ENCODE peak calls at places on chromosome 6, in four cellular contexts. Q is C1 segment of cervical spinal cord; Y is CD4-positive, CD25-positive, alpha-beta regulatory T cell; V is EL. C is an unnamed sample.

GRCh38 chr6:135901776-135902524 is 50.4 kb downstream of the PDE7B start:
- DNase-seq in Y (no peak), Q (no peak), V (peak), C (no peak)

GRCh38 chr6:77678048-77678447 is 25.2 kb downstream of the MEI4 start:
- DNase-seq in V (no peak), Q (no peak), Y (no peak), C (no peak)

GRCh38 chr6:118725944-118726343 is 74.6 kb upstream of the CEP85L start:
- DNase-seq in Q (no peak), V (no peak), Y (peak), C (no peak)

GRCh38 chr6:88916615-88917198 is 46.7 kb downstream of the RNGTT start:
- DNase-seq in Y (peak), Q (no peak), V (no peak), C (no peak)

GRCh38 chr6:21732731-21733130 is 139.2 kb downstream of the SOX4 start:
- DNase-seq in Y (no peak), V (no peak), Q (no peak), C (no peak)

GRCh38 chr6:166957087-166957804 is 896 bp upstream of the RNASET2 start:
- DNase-seq in Y (peak), V (peak), Q (peak), C (peak)

GRCh38 chr6:42407379-42407778 is 44.3 kb downstream of the TRERF1 start:
- DNase-seq in Q (no peak), Y (no peak), V (peak), C (no peak)

GRCh38 chr6:154500769-154501171 is 9.7 kb downstream of the CNKSR3 start:
- DNase-seq in Y (no peak), V (no peak), Q (no peak), C (no peak)

GRCh38 chr6:84411060-84411629 is 183.7 kb upstream of the CEP162 start:
- DNase-seq in V (peak), Q (no peak), Y (no peak), C (no peak)

GRCh38 chr6:118706702-118707101 is 55.3 kb upstream of the CEP85L start:
- DNase-seq in V (peak), Q (no peak), Y (no peak), C (peak)

GRCh38 chr6:23055523-23055922 is 486.2 kb downstream of the HDGFL1 start:
- DNase-seq in Q (no peak), Y (no peak), V (no peak), C (no peak)

GRCh38 chr6:118551673-118552063 is 3.6 kb downstream of the PLN start:
- DNase-seq in Y (no peak), V (peak), Q (no peak), C (no peak)

GRCh38 chr6:129183681-129184216 is 300.8 kb downstream of the LAMA2 start:
- DNase-seq in V (peak), Q (no peak), Y (no peak), C (no peak)

GRCh38 chr6:20302702-20303251 is 90.5 kb upstream of the MBOAT1 start:
- DNase-seq in Q (no peak), V (peak), Y (no peak), C (no peak)

GRCh38 chr6:21587182-21587924 is 6.2 kb upstream of the SOX4 start:
- DNase-seq in V (peak), Y (peak), Q (peak), C (peak)

GRCh38 chr6:74114428-74114827 is 418.4 kb downstream of the CD109 start:
- DNase-seq in Y (no peak), Q (no peak), V (no peak), C (no peak)

GRCh38 chr6:166540631-166541331 is 45.7 kb downstream of the RAMACL start:
- DNase-seq in V (no peak), Q (no peak), Y (peak), C (no peak)

GRCh38 chr6:138809677-138810076 is 13.8 kb downstream of the ECT2L start:
- DNase-seq in Y (no peak), Q (no peak), V (no peak), C (no peak)

GRCh38 chr6:39304951-39305350 is 9.3 kb downstream of the KCNK17 start:
- DNase-seq in Q (no peak), Y (no peak), V (no peak), C (no peak)

GRCh38 chr6:117829594-117830319 is 77.3 kb upstream of the SLC35F1 start:
- DNase-seq in V (peak), Q (no peak), Y (no peak), C (peak)

GRCh38 chr6:35511183-35511941 is 1.3 kb downstream of the TULP1 start:
- DNase-seq in Y (no peak), Q (no peak), V (no peak), C (no peak)

GRCh38 chr6:72811971-72812421 is 190.1 kb downstream of the KCNQ5 start:
- DNase-seq in Q (no peak), Y (no peak), V (peak), C (peak)

GRCh38 chr6:119443993-119444641 is 94.6 kb upstream of the MAN1A1 start:
- DNase-seq in Q (no peak), Y (peak), V (no peak), C (no peak)

GRCh38 chr6:105810105-105810921 is 275.8 kb upstream of the PRDM1 start:
- DNase-seq in Q (no peak), V (peak), Y (peak), C (no peak)

GRCh38 chr6:38501931-38502330 is 137.8 kb downstream of the BTBD9 start:
- DNase-seq in V (no peak), Y (no peak), Q (no peak), C (no peak)

GRCh38 chr6:30075987-30076311 is 380 bp upstream of the RNF39 start:
- DNase-seq in Q (no peak), V (no peak), Y (no peak), C (no peak)

GRCh38 chr6:7200598-7201443 is 93.1 kb downstream of the RREB1 start:
- DNase-seq in Q (no peak), Y (no peak), V (no peak), C (no peak)

GRCh38 chr6:170210651-170211403 is 80.1 kb downstream of the DLL1 start:
- DNase-seq in Q (no peak), Y (no peak), V (no peak), C (peak)

GRCh38 chr6:36243562-36244212 is 26.2 kb upstream of the PNPLA1 start:
- DNase-seq in Y (no peak), Q (no peak), V (no peak), C (peak)

GRCh38 chr6:111523484-111524166 is 40.6 kb upstream of the REV3L start:
- DNase-seq in Q (no peak), Y (no peak), V (no peak), C (no peak)

GRCh38 chr6:68834561-68834960 is 199.5 kb downstream of the ADGRB3 start:
- DNase-seq in Y (no peak), Q (no peak), V (no peak), C (no peak)

GRCh38 chr6:156756630-156757610 is 20.3 kb upstream of the ARID1B start:
- DNase-seq in V (no peak), Y (no peak), Q (no peak), C (no peak)

GRCh38 chr6:142138876-142139275 is 6.2 kb downstream of the GJE1 start:
- DNase-seq in Q (no peak), V (no peak), Y (no peak), C (no peak)

GRCh38 chr6:7912736-7913517 is 2.3 kb upstream of the TXNDC5 start:
- DNase-seq in Y (no peak), V (no peak), Q (no peak), C (peak)

GRCh38 chr6:33201147-33201545 is 479 bp downstream of the SLC39A7 start:
- DNase-seq in Q (no peak), V (no peak), Y (no peak), C (no peak)

GRCh38 chr6:35160642-35161041 is 19.5 kb upstream of the TCP11 start:
- DNase-seq in Y (no peak), Q (no peak), V (no peak), C (no peak)